ENCODE peak calls at places on chromosomes 12 and 14, in nine cellular contexts. J, X, M, K, L, F, G, Q and Z are unnamed samples.

GRCh38 chr14:29709490-29709889 is 218.2 kb downstream of the PRKD1 start:
- DNase-seq in J (no peak), X (no peak), M (no peak), K (no peak), L (no peak), F (no peak), G (no peak), Q (no peak), Z (no peak)

GRCh38 chr12:109776624-109777023 is 56.6 kb downstream of the TRPV4 start:
- DNase-seq in J (no peak), X (no peak), M (no peak), K (no peak), L (no peak), F (no peak), G (no peak), Q (no peak), Z (no peak)

GRCh38 chr14:78022059-78022458 is 148.1 kb upstream of the NRXN3 start:
- DNase-seq in J (peak), X (peak), M (peak), K (peak), L (no peak), F (peak), G (peak), Q (peak), Z (peak)

GRCh38 chr14:88541324-88541723 is 13.5 kb downstream of the PTPN21 start:
- DNase-seq in J (no peak), X (no peak), M (no peak), K (no peak), L (no peak), F (no peak), G (no peak), Q (no peak), Z (no peak)

GRCh38 chr12:110365743-110366473 is 37.6 kb downstream of the ANAPC7 start:
- DNase-seq in J (no peak), X (no peak), M (no peak), K (no peak), L (no peak), F (no peak), G (no peak), Q (no peak), Z (no peak)

GRCh38 chr12:71157601-71158233 is at the start of gene TSPAN8:
- DNase-seq in J (no peak), X (no peak), M (no peak), K (no peak), L (no peak), F (peak), G (no peak), Q (no peak), Z (no peak)

GRCh38 chr14:24871302-24871701 is 178.6 kb downstream of the STXBP6 start:
- DNase-seq in J (no peak), X (no peak), M (no peak), K (no peak), L (no peak), F (no peak), G (no peak), Q (no peak), Z (no peak)

GRCh38 chr14:43587183-43587582 is 919.9 kb downstream of the FSCB start:
- DNase-seq in J (no peak), X (no peak), M (no peak), K (no peak), L (no peak), F (no peak), G (no peak), Q (no peak), Z (no peak)

GRCh38 chr14:54348923-54349615 is 47.7 kb upstream of the CDKN3 start:
- DNase-seq in J (no peak), X (no peak), M (no peak), K (no peak), L (no peak), F (no peak), G (no peak), Q (no peak), Z (no peak)

GRCh38 chr12:129193263-129193871 is 340.1 kb downstream of the GLT1D1 start:
- DNase-seq in J (no peak), X (no peak), M (no peak), K (no peak), L (no peak), F (no peak), G (peak), Q (peak), Z (no peak)

GRCh38 chr12:63948211-63948610 is 103.7 kb downstream of the SRGAP1 start:
- DNase-seq in J (no peak), X (no peak), M (no peak), K (no peak), L (no peak), F (no peak), G (no peak), Q (no peak), Z (no peak)

GRCh38 chr14:74627071-74627470 is 15.0 kb upstream of the LTBP2 start:
- DNase-seq in J (no peak), X (no peak), M (no peak), K (no peak), L (no peak), F (no peak), G (no peak), Q (no peak), Z (no peak)

GRCh38 chr12:124762791-124763593 is 100.7 kb downstream of the SCARB1 start:
- DNase-seq in J (no peak), X (no peak), M (no peak), K (no peak), L (peak), F (no peak), G (no peak), Q (no peak), Z (no peak)

GRCh38 chr14:104356738-104357688 is 218.6 kb downstream of the KIF26A start:
- DNase-seq in J (no peak), X (no peak), M (no peak), K (no peak), L (peak), F (no peak), G (no peak), Q (no peak), Z (no peak)

GRCh38 chr12:98592825-98593322 is 612 bp upstream of the SLC25A3 start:
- DNase-seq in J (no peak), X (no peak), M (no peak), K (no peak), L (no peak), F (peak), G (no peak), Q (no peak), Z (no peak)

GRCh38 chr14:95348395-95349080 is 28.8 kb upstream of the CLMN start:
- DNase-seq in J (no peak), X (no peak), M (no peak), K (no peak), L (no peak), F (no peak), G (no peak), Q (no peak), Z (peak)

GRCh38 chr12:63894132-63894531 is 49.6 kb downstream of the SRGAP1 start:
- DNase-seq in J (no peak), X (no peak), M (no peak), K (no peak), L (no peak), F (no peak), G (no peak), Q (no peak), Z (no peak)

GRCh38 chr14:72599579-72600470 is 294.1 kb downstream of the DPF3 start:
- DNase-seq in J (no peak), X (no peak), M (no peak), K (no peak), L (no peak), F (peak), G (no peak), Q (no peak), Z (no peak)

GRCh38 chr12:115464008-115464672 is 780.2 kb upstream of the TBX3 start:
- DNase-seq in J (no peak), X (no peak), M (no peak), K (no peak), L (no peak), F (peak), G (no peak), Q (no peak), Z (no peak)

GRCh38 chr12:120684523-120684932 is 2.4 kb upstream of the MLEC start:
- DNase-seq in J (no peak), X (no peak), M (no peak), K (no peak), L (no peak), F (no peak), G (no peak), Q (no peak), Z (no peak)